ENCODE peak calls at places on chromosomes 1 and 21, in six cellular contexts. One of them, this sample, is unnamed.

GRCh38 chr1:47611992-47612391 is 174.1 kb downstream of the FOXD2 start:
- DNase-seq in lung: no peak
- DNase-seq in fibroblast of lung: no peak
- DNase-seq in left lung: no peak
- DNase-seq in mesothelial cell of epicardium: no peak
- DNase-seq in body of pancreas: no peak
- DNase-seq in this sample: peak; percentile 21

GRCh38 chr21:45421071-45421845 is 16.3 kb downstream of the COL18A1 start:
- DNase-seq in lung: peak; percentile 65
- DNase-seq in fibroblast of lung: no peak
- DNase-seq in left lung: peak; percentile 78
- DNase-seq in mesothelial cell of epicardium: no peak
- DNase-seq in body of pancreas: peak; percentile 68
- DNase-seq in this sample: no peak

GRCh38 chr1:115463347-115463746 is 125.3 kb upstream of the NGF start:
- DNase-seq in lung: no peak
- DNase-seq in fibroblast of lung: no peak
- DNase-seq in left lung: no peak
- DNase-seq in mesothelial cell of epicardium: no peak
- DNase-seq in body of pancreas: peak; percentile 22
- DNase-seq in this sample: peak; percentile 42

GRCh38 chr1:24297187-24297851 is 21.8 kb upstream of the GRHL3 start:
- DNase-seq in lung: no peak
- DNase-seq in fibroblast of lung: no peak
- DNase-seq in left lung: no peak
- DNase-seq in mesothelial cell of epicardium: no peak
- DNase-seq in body of pancreas: no peak
- DNase-seq in this sample: no peak

GRCh38 chr1:206921772-206922265 is at the start of gene FCMR:
- DNase-seq in lung: peak; percentile 58
- DNase-seq in fibroblast of lung: no peak
- DNase-seq in left lung: no peak
- DNase-seq in mesothelial cell of epicardium: no peak
- DNase-seq in body of pancreas: peak; percentile 41
- DNase-seq in this sample: no peak

GRCh38 chr1:226637147-226637935 is 88.8 kb downstream of the STUM start:
- DNase-seq in lung: no peak
- DNase-seq in fibroblast of lung: no peak
- DNase-seq in left lung: peak; percentile 68
- DNase-seq in mesothelial cell of epicardium: no peak
- DNase-seq in body of pancreas: no peak
- DNase-seq in this sample: no peak

GRCh38 chr1:15130607-15131006 is 22.9 kb upstream of the TMEM51 start:
- DNase-seq in lung: no peak
- DNase-seq in fibroblast of lung: no peak
- DNase-seq in left lung: no peak
- DNase-seq in mesothelial cell of epicardium: no peak
- DNase-seq in body of pancreas: no peak
- DNase-seq in this sample: no peak

GRCh38 chr1:23402286-23403037 is 22.1 kb downstream of the TCEA3 start:
- DNase-seq in lung: no peak
- DNase-seq in fibroblast of lung: no peak
- DNase-seq in left lung: no peak
- DNase-seq in mesothelial cell of epicardium: no peak
- DNase-seq in body of pancreas: no peak
- DNase-seq in this sample: no peak

GRCh38 chr1:228804640-228805413 is 69.5 kb downstream of the RHOU start:
- DNase-seq in lung: no peak
- DNase-seq in fibroblast of lung: no peak
- DNase-seq in left lung: no peak
- DNase-seq in mesothelial cell of epicardium: no peak
- DNase-seq in body of pancreas: no peak
- DNase-seq in this sample: no peak

GRCh38 chr1:111234258-111234657 is 6.7 kb downstream of the CHI3L2 start:
- DNase-seq in lung: no peak
- DNase-seq in fibroblast of lung: peak; percentile 73
- DNase-seq in left lung: no peak
- DNase-seq in mesothelial cell of epicardium: no peak
- DNase-seq in body of pancreas: no peak
- DNase-seq in this sample: no peak

GRCh38 chr1:31757204-31757679 is 6.9 kb downstream of the ADGRB2 start:
- DNase-seq in lung: no peak
- DNase-seq in fibroblast of lung: no peak
- DNase-seq in left lung: peak; percentile 18
- DNase-seq in mesothelial cell of epicardium: no peak
- DNase-seq in body of pancreas: no peak
- DNase-seq in this sample: no peak
- TF ChIP-seq CTCF in lung: no peak
- TF ChIP-seq CTCF in fibroblast of lung: no peak
- TF ChIP-seq CTCF in left lung: no peak
- TF ChIP-seq CTCF in mesothelial cell of epicardium: no peak
- TF ChIP-seq CTCF in body of pancreas: no peak
- TF ChIP-seq CTCF in this sample: no peak

DNA sequence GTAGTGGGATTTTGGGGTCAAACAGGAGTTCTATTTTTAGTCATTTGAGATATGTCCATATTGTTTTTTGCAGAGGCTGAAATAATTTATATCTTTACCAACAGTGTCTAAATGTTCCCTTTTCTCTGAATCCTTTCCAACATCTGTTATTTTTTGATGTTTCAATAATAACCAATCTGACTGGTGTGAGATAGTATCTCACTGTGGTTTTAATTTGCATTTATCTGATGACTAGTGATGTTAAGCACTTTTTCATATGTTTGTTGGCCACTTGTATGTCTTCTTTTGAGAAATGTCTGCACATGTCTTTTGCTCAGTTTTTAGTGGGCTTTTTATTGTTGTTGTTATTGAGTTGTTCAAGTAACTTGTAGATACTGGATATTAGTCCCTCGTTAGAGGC is 1325.0 kb downstream of the BRINP3 start:
- DNase-seq in lung: no peak
- DNase-seq in fibroblast of lung: no peak
- DNase-seq in left lung: no peak
- DNase-seq in mesothelial cell of epicardium: no peak
- DNase-seq in body of pancreas: no peak
- DNase-seq in this sample: no peak
- TF ChIP-seq CTCF in lung: no peak
- TF ChIP-seq CTCF in fibroblast of lung: no peak
- TF ChIP-seq CTCF in left lung: no peak
- TF ChIP-seq CTCF in mesothelial cell of epicardium: no peak
- TF ChIP-seq CTCF in body of pancreas: no peak
- TF ChIP-seq CTCF in this sample: no peak

GRCh38 chr1:175319912-175320230 is 127.3 kb upstream of the KIAA0040 start:
- DNase-seq in lung: no peak
- DNase-seq in fibroblast of lung: no peak
- DNase-seq in left lung: no peak
- DNase-seq in mesothelial cell of epicardium: no peak
- DNase-seq in body of pancreas: no peak
- DNase-seq in this sample: no peak
- TF ChIP-seq CTCF in lung: no peak
- TF ChIP-seq CTCF in fibroblast of lung: no peak
- TF ChIP-seq CTCF in left lung: peak; percentile 31
- TF ChIP-seq CTCF in mesothelial cell of epicardium: no peak
- TF ChIP-seq CTCF in body of pancreas: no peak
- TF ChIP-seq CTCF in this sample: no peak

GRCh38 chr1:156356262-156356874 is 12.6 kb upstream of the RHBG start:
- DNase-seq in lung: no peak
- DNase-seq in fibroblast of lung: no peak
- DNase-seq in left lung: no peak
- DNase-seq in mesothelial cell of epicardium: no peak
- DNase-seq in body of pancreas: no peak
- DNase-seq in this sample: no peak

GRCh38 chr1:156356875-156357534 is 12.0 kb upstream of the RHBG start:
- DNase-seq in lung: peak; percentile 57
- DNase-seq in fibroblast of lung: no peak
- DNase-seq in left lung: peak; percentile 91
- DNase-seq in mesothelial cell of epicardium: peak; percentile 48
- DNase-seq in body of pancreas: peak; percentile 84
- DNase-seq in this sample: no peak

GRCh38 chr1:156357977-156358376 is 11.0 kb upstream of the RHBG start:
- DNase-seq in lung: no peak
- DNase-seq in fibroblast of lung: no peak
- DNase-seq in left lung: no peak
- DNase-seq in mesothelial cell of epicardium: no peak
- DNase-seq in body of pancreas: no peak
- DNase-seq in this sample: no peak

GRCh38 chr1:156360534-156360933 is 8.5 kb upstream of the RHBG start:
- DNase-seq in lung: no peak
- DNase-seq in fibroblast of lung: no peak
- DNase-seq in left lung: no peak
- DNase-seq in mesothelial cell of epicardium: no peak
- DNase-seq in body of pancreas: no peak
- DNase-seq in this sample: no peak

DNA sequence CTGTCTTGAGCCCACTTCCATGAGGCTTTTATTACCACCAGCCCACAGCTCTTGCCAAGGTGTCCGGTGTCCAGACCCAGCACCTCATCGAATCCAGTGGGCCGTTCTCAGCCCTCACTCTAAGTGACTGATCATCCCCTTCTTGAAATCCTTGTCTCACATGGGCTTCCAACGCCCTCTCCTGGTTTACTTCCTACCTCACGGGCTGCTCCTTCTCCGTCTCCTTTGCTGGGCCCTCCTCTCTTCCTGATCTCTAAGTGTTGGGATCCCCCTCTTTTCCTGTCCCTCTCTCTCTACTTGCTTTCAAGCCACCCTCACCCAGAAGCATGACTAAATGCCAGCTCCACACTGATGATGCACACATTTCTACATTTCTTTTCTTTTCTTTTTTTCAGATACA is 9.0 kb upstream of the RHBG start:
- DNase-seq in lung: no peak
- DNase-seq in fibroblast of lung: peak; percentile 28
- DNase-seq in left lung: no peak
- DNase-seq in mesothelial cell of epicardium: no peak
- DNase-seq in body of pancreas: no peak
- DNase-seq in this sample: no peak
- TF ChIP-seq CTCF in lung: no peak
- TF ChIP-seq CTCF in fibroblast of lung: peak; percentile 42
- TF ChIP-seq CTCF in left lung: no peak
- TF ChIP-seq CTCF in mesothelial cell of epicardium: no peak
- TF ChIP-seq CTCF in body of pancreas: no peak
- TF ChIP-seq CTCF in this sample: peak; percentile 26

GRCh38 chr1:2212542-2213491 is 15.3 kb upstream of the SKI start:
- DNase-seq in lung: peak; percentile 85
- DNase-seq in fibroblast of lung: peak; percentile 95
- DNase-seq in left lung: peak; percentile 95
- DNase-seq in mesothelial cell of epicardium: peak; percentile 81
- DNase-seq in body of pancreas: peak; percentile 92
- DNase-seq in this sample: peak; percentile 96
- TF ChIP-seq CTCF in lung: peak; percentile 17
- TF ChIP-seq CTCF in fibroblast of lung: peak; percentile 19
- TF ChIP-seq CTCF in left lung: peak; percentile 32
- TF ChIP-seq CTCF in mesothelial cell of epicardium: no peak
- TF ChIP-seq CTCF in body of pancreas: no peak
- TF ChIP-seq CTCF in this sample: peak; percentile 33

This sample was measured in osteocyte.